ENCODE peak calls at places on chromosomes 3 and 15, in four cellular contexts. One of them, this sample, is unnamed.

GRCh38 chr3:161343986-161344385 is 27.3 kb downstream of the SPTSSB start:
- DNase-seq in mammary epithelial cell: no peak
- DNase-seq in Right ventricle myocardium superior: no peak
- DNase-seq in stimulated activated naive B cell treated with anti-CD40 and anti-IgM and Interleukin-4, amounts not matched to agents 10 μg/mL and 1 μg/mL and 100 μg/mL, for 72 hours: no peak
- DNase-seq in this sample: no peak

GRCh38 chr3:100710355-100711198 is 1.3 kb downstream of the TFG start:
- DNase-seq in mammary epithelial cell: peak
- DNase-seq in Right ventricle myocardium superior: no peak
- DNase-seq in stimulated activated naive B cell treated with anti-CD40 and anti-IgM and Interleukin-4, amounts not matched to agents 10 μg/mL and 1 μg/mL and 100 μg/mL, for 72 hours: peak
- DNase-seq in this sample: peak

GRCh38 chr15:59812185-59812870 is 123.2 kb upstream of the BNIP2 start:
- DNase-seq in stimulated activated naive B cell treated with anti-CD40 and anti-IgM and Interleukin-4, amounts not matched to agents 10 μg/mL and 1 μg/mL and 100 μg/mL, for 72 hours: no peak
- DNase-seq in Right ventricle myocardium superior: no peak
- DNase-seq in mammary epithelial cell: no peak
- DNase-seq in this sample: no peak

GRCh38 chr3:70531063-70531657 is 218.7 kb upstream of the MDFIC2 start:
- DNase-seq in Right ventricle myocardium superior: no peak
- DNase-seq in stimulated activated naive B cell treated with anti-CD40 and anti-IgM and Interleukin-4, amounts not matched to agents 10 μg/mL and 1 μg/mL and 100 μg/mL, for 72 hours: no peak
- DNase-seq in mammary epithelial cell: peak
- DNase-seq in this sample: no peak

GRCh38 chr3:71102111-71103039 is 481.2 kb downstream of the FOXP1 start:
- DNase-seq in Right ventricle myocardium superior: no peak
- DNase-seq in mammary epithelial cell: peak
- DNase-seq in stimulated activated naive B cell treated with anti-CD40 and anti-IgM and Interleukin-4, amounts not matched to agents 10 μg/mL and 1 μg/mL and 100 μg/mL, for 72 hours: no peak
- DNase-seq in this sample: no peak

GRCh38 chr3:196067439-196067838 is 14.5 kb downstream of the TFRC start:
- DNase-seq in Right ventricle myocardium superior: no peak
- DNase-seq in stimulated activated naive B cell treated with anti-CD40 and anti-IgM and Interleukin-4, amounts not matched to agents 10 μg/mL and 1 μg/mL and 100 μg/mL, for 72 hours: no peak
- DNase-seq in mammary epithelial cell: no peak
- DNase-seq in this sample: no peak

GRCh38 chr3:27368831-27369607 is at the start of gene NEK10:
- DNase-seq in stimulated activated naive B cell treated with anti-CD40 and anti-IgM and Interleukin-4, amounts not matched to agents 10 μg/mL and 1 μg/mL and 100 μg/mL, for 72 hours: peak
- DNase-seq in Right ventricle myocardium superior: peak
- DNase-seq in mammary epithelial cell: peak
- DNase-seq in this sample: peak

GRCh38 chr3:160434071-160434470 is 15.5 kb downstream of the TRIM59 start:
- DNase-seq in mammary epithelial cell: peak
- DNase-seq in stimulated activated naive B cell treated with anti-CD40 and anti-IgM and Interleukin-4, amounts not matched to agents 10 μg/mL and 1 μg/mL and 100 μg/mL, for 72 hours: no peak
- DNase-seq in Right ventricle myocardium superior: no peak
- DNase-seq in this sample: no peak

GRCh38 chr15:60649845-60650548 is 171.1 kb upstream of the ICE2 start:
- DNase-seq in stimulated activated naive B cell treated with anti-CD40 and anti-IgM and Interleukin-4, amounts not matched to agents 10 μg/mL and 1 μg/mL and 100 μg/mL, for 72 hours: no peak
- DNase-seq in Right ventricle myocardium superior: no peak
- DNase-seq in mammary epithelial cell: peak
- DNase-seq in this sample: peak

GRCh38 chr3:169836942-169837275 is 24.2 kb upstream of the LRRC34 start:
- DNase-seq in stimulated activated naive B cell treated with anti-CD40 and anti-IgM and Interleukin-4, amounts not matched to agents 10 μg/mL and 1 μg/mL and 100 μg/mL, for 72 hours: no peak
- DNase-seq in Right ventricle myocardium superior: no peak
- DNase-seq in mammary epithelial cell: no peak
- DNase-seq in this sample: no peak

GRCh38 chr3:129687586-129688125 is 81.2 kb upstream of the PLXND1 start:
- DNase-seq in Right ventricle myocardium superior: no peak
- DNase-seq in mammary epithelial cell: no peak
- DNase-seq in stimulated activated naive B cell treated with anti-CD40 and anti-IgM and Interleukin-4, amounts not matched to agents 10 μg/mL and 1 μg/mL and 100 μg/mL, for 72 hours: no peak
- DNase-seq in this sample: no peak

GRCh38 chr3:127406309-127407025 is 118.6 kb upstream of the PRR20G start:
- DNase-seq in stimulated activated naive B cell treated with anti-CD40 and anti-IgM and Interleukin-4, amounts not matched to agents 10 μg/mL and 1 μg/mL and 100 μg/mL, for 72 hours: no peak
- DNase-seq in Right ventricle myocardium superior: no peak
- DNase-seq in mammary epithelial cell: peak
- DNase-seq in this sample: peak

GRCh38 chr3:13272831-13273603 is 147.1 kb downstream of the NUP210 start:
- DNase-seq in stimulated activated naive B cell treated with anti-CD40 and anti-IgM and Interleukin-4, amounts not matched to agents 10 μg/mL and 1 μg/mL and 100 μg/mL, for 72 hours: no peak
- DNase-seq in mammary epithelial cell: no peak
- DNase-seq in Right ventricle myocardium superior: no peak
- DNase-seq in this sample: no peak

GRCh38 chr15:88917764-88918163 is 4.6 kb upstream of the MFGE8 start:
- DNase-seq in stimulated activated naive B cell treated with anti-CD40 and anti-IgM and Interleukin-4, amounts not matched to agents 10 μg/mL and 1 μg/mL and 100 μg/mL, for 72 hours: no peak
- DNase-seq in Right ventricle myocardium superior: no peak
- DNase-seq in mammary epithelial cell: no peak
- DNase-seq in this sample: no peak

GRCh38 chr3:15673536-15673935 is 72.0 kb downstream of the BTD start:
- DNase-seq in Right ventricle myocardium superior: no peak
- DNase-seq in stimulated activated naive B cell treated with anti-CD40 and anti-IgM and Interleukin-4, amounts not matched to agents 10 μg/mL and 1 μg/mL and 100 μg/mL, for 72 hours: no peak
- DNase-seq in mammary epithelial cell: no peak
- DNase-seq in this sample: no peak

GRCh38 chr3:39707314-39707909 is 102.0 kb upstream of the MYRIP start:
- DNase-seq in Right ventricle myocardium superior: no peak
- DNase-seq in stimulated activated naive B cell treated with anti-CD40 and anti-IgM and Interleukin-4, amounts not matched to agents 10 μg/mL and 1 μg/mL and 100 μg/mL, for 72 hours: no peak
- DNase-seq in mammary epithelial cell: no peak
- DNase-seq in this sample: peak

GRCh38 chr3:141260131-141260927 is 28.7 kb downstream of the PXYLP1 start:
- DNase-seq in stimulated activated naive B cell treated with anti-CD40 and anti-IgM and Interleukin-4, amounts not matched to agents 10 μg/mL and 1 μg/mL and 100 μg/mL, for 72 hours: no peak
- DNase-seq in mammary epithelial cell: no peak
- DNase-seq in Right ventricle myocardium superior: no peak
- DNase-seq in this sample: no peak

GRCh38 chr3:188037116-188037718 is 116.7 kb upstream of the LPP start:
- DNase-seq in stimulated activated naive B cell treated with anti-CD40 and anti-IgM and Interleukin-4, amounts not matched to agents 10 μg/mL and 1 μg/mL and 100 μg/mL, for 72 hours: no peak
- DNase-seq in mammary epithelial cell: peak
- DNase-seq in Right ventricle myocardium superior: no peak
- DNase-seq in this sample: no peak

GRCh38 chr3:124826703-124827102 is 60.5 kb downstream of the ITGB5 start:
- DNase-seq in mammary epithelial cell: peak
- DNase-seq in Right ventricle myocardium superior: no peak
- DNase-seq in stimulated activated naive B cell treated with anti-CD40 and anti-IgM and Interleukin-4, amounts not matched to agents 10 μg/mL and 1 μg/mL and 100 μg/mL, for 72 hours: no peak
- DNase-seq in this sample: no peak

GRCh38 chr3:114005406-114005987 is 50.8 kb downstream of the CCDC191 start:
- DNase-seq in Right ventricle myocardium superior: no peak
- DNase-seq in mammary epithelial cell: no peak
- DNase-seq in stimulated activated naive B cell treated with anti-CD40 and anti-IgM and Interleukin-4, amounts not matched to agents 10 μg/mL and 1 μg/mL and 100 μg/mL, for 72 hours: peak
- DNase-seq in this sample: no peak

GRCh38 chr3:158057666-158058065 is 48.6 kb downstream of the SHOX2 start:
- DNase-seq in stimulated activated naive B cell treated with anti-CD40 and anti-IgM and Interleukin-4, amounts not matched to agents 10 μg/mL and 1 μg/mL and 100 μg/mL, for 72 hours: no peak
- DNase-seq in Right ventricle myocardium superior: no peak
- DNase-seq in mammary epithelial cell: peak
- DNase-seq in this sample: no peak

GRCh38 chr15:33374181-33375006 is 63.6 kb downstream of the RYR3 start:
- DNase-seq in Right ventricle myocardium superior: no peak
- DNase-seq in mammary epithelial cell: no peak
- DNase-seq in stimulated activated naive B cell treated with anti-CD40 and anti-IgM and Interleukin-4, amounts not matched to agents 10 μg/mL and 1 μg/mL and 100 μg/mL, for 72 hours: no peak
- DNase-seq in this sample: no peak

GRCh38 chr15:51992953-51993352 is 21.4 kb upstream of the LEO1 start:
- DNase-seq in Right ventricle myocardium superior: no peak
- DNase-seq in mammary epithelial cell: peak
- DNase-seq in stimulated activated naive B cell treated with anti-CD40 and anti-IgM and Interleukin-4, amounts not matched to agents 10 μg/mL and 1 μg/mL and 100 μg/mL, for 72 hours: no peak
- DNase-seq in this sample: no peak

GRCh38 chr15:29687204-29687768 is 135.0 kb downstream of the TJP1 start:
- DNase-seq in Right ventricle myocardium superior: no peak
- DNase-seq in mammary epithelial cell: no peak
- DNase-seq in stimulated activated naive B cell treated with anti-CD40 and anti-IgM and Interleukin-4, amounts not matched to agents 10 μg/mL and 1 μg/mL and 100 μg/mL, for 72 hours: no peak
- DNase-seq in this sample: no peak

GRCh38 chr15:35630570-35630969 is 84.6 kb upstream of the DPH6 start:
- DNase-seq in Right ventricle myocardium superior: no peak
- DNase-seq in mammary epithelial cell: peak
- DNase-seq in stimulated activated naive B cell treated with anti-CD40 and anti-IgM and Interleukin-4, amounts not matched to agents 10 μg/mL and 1 μg/mL and 100 μg/mL, for 72 hours: no peak
- DNase-seq in this sample: no peak

GRCh38 chr15:55221090-55222011 is 24.6 kb upstream of the RSL24D1 start:
- DNase-seq in mammary epithelial cell: peak
- DNase-seq in stimulated activated naive B cell treated with anti-CD40 and anti-IgM and Interleukin-4, amounts not matched to agents 10 μg/mL and 1 μg/mL and 100 μg/mL, for 72 hours: peak
- DNase-seq in Right ventricle myocardium superior: peak
- DNase-seq in this sample: no peak

GRCh38 chr3:195209083-195209835 is 61.7 kb downstream of the XXYLT1 start:
- DNase-seq in Right ventricle myocardium superior: peak
- DNase-seq in mammary epithelial cell: no peak
- DNase-seq in stimulated activated naive B cell treated with anti-CD40 and anti-IgM and Interleukin-4, amounts not matched to agents 10 μg/mL and 1 μg/mL and 100 μg/mL, for 72 hours: no peak
- DNase-seq in this sample: no peak

GRCh38 chr3:174116421-174116820 is 718.9 kb downstream of the NLGN1 start:
- DNase-seq in stimulated activated naive B cell treated with anti-CD40 and anti-IgM and Interleukin-4, amounts not matched to agents 10 μg/mL and 1 μg/mL and 100 μg/mL, for 72 hours: no peak
- DNase-seq in Right ventricle myocardium superior: no peak
- DNase-seq in mammary epithelial cell: no peak
- DNase-seq in this sample: no peak

GRCh38 chr3:5798809-5799208 is 611.3 kb downstream of the EDEM1 start:
- DNase-seq in stimulated activated naive B cell treated with anti-CD40 and anti-IgM and Interleukin-4, amounts not matched to agents 10 μg/mL and 1 μg/mL and 100 μg/mL, for 72 hours: no peak
- DNase-seq in Right ventricle myocardium superior: no peak
- DNase-seq in mammary epithelial cell: no peak
- DNase-seq in this sample: no peak

GRCh38 chr3:54835701-54836100 is 92.2 kb downstream of the LRTM1 start:
- DNase-seq in stimulated activated naive B cell treated with anti-CD40 and anti-IgM and Interleukin-4, amounts not matched to agents 10 μg/mL and 1 μg/mL and 100 μg/mL, for 72 hours: no peak
- DNase-seq in Right ventricle myocardium superior: no peak
- DNase-seq in mammary epithelial cell: no peak
- DNase-seq in this sample: no peak

GRCh38 chr3:44976002-44976815 is at the start of the genes EXOSC7 and ZDHHC3:
- DNase-seq in stimulated activated naive B cell treated with anti-CD40 and anti-IgM and Interleukin-4, amounts not matched to agents 10 μg/mL and 1 μg/mL and 100 μg/mL, for 72 hours: peak
- DNase-seq in mammary epithelial cell: peak
- DNase-seq in Right ventricle myocardium superior: peak
- DNase-seq in this sample: peak